ENCODE peak calls at places on chromosomes 4 and X, in ten cellular contexts. One of them, this sample, is unnamed.

GRCh38 chr4:35250771-35251170 is 993.5 kb downstream of the ARAP2 start:
- DNase-seq in fibroblast of pulmonary artery: no peak
- DNase-seq in lower lobe of right lung: no peak
- DNase-seq in upper lobe of right lung: no peak
- DNase-seq in transverse colon: no peak
- DNase-seq in right atrium auricular region: no peak
- DNase-seq in heart right ventricle: no peak
- DNase-seq in lower leg skin: no peak
- DNase-seq in glutamatergic neuron: no peak
- DNase-seq in GM06990: no peak
- DNase-seq in this sample: no peak

GRCh38 chr4:100149190-100149589 is 41.1 kb downstream of the DDIT4L start:
- DNase-seq in GM06990: no peak
- DNase-seq in fibroblast of pulmonary artery: no peak
- DNase-seq in lower lobe of right lung: no peak
- DNase-seq in lower leg skin: no peak
- DNase-seq in upper lobe of right lung: no peak
- DNase-seq in heart right ventricle: no peak
- DNase-seq in right atrium auricular region: no peak
- DNase-seq in transverse colon: no peak
- DNase-seq in glutamatergic neuron: no peak
- DNase-seq in this sample: no peak

GRCh38 chr4:179530953-179531352 is 2088.7 kb upstream of the AGA start:
- DNase-seq in GM06990: no peak
- DNase-seq in lower lobe of right lung: no peak
- DNase-seq in right atrium auricular region: no peak
- DNase-seq in lower leg skin: no peak
- DNase-seq in heart right ventricle: no peak
- DNase-seq in upper lobe of right lung: no peak
- DNase-seq in transverse colon: no peak
- DNase-seq in glutamatergic neuron: no peak
- DNase-seq in fibroblast of pulmonary artery: no peak
- DNase-seq in this sample: no peak

GRCh38 chr4:142960134-142960533 is 114.0 kb upstream of the INPP4B start:
- DNase-seq in right atrium auricular region: no peak
- DNase-seq in glutamatergic neuron: no peak
- DNase-seq in heart right ventricle: no peak
- DNase-seq in lower lobe of right lung: no peak
- DNase-seq in fibroblast of pulmonary artery: peak
- DNase-seq in GM06990: no peak
- DNase-seq in lower leg skin: no peak
- DNase-seq in transverse colon: no peak
- DNase-seq in upper lobe of right lung: no peak
- DNase-seq in this sample: no peak

GRCh38 chr4:138035781-138036258 is 206.3 kb downstream of the SLC7A11 start:
- DNase-seq in transverse colon: no peak
- DNase-seq in glutamatergic neuron: no peak
- DNase-seq in upper lobe of right lung: no peak
- DNase-seq in right atrium auricular region: no peak
- DNase-seq in lower leg skin: no peak
- DNase-seq in lower lobe of right lung: no peak
- DNase-seq in fibroblast of pulmonary artery: peak
- DNase-seq in heart right ventricle: peak
- DNase-seq in GM06990: peak
- DNase-seq in this sample: no peak

GRCh38 chrX:68018248-68019203 is 414.8 kb downstream of the OPHN1 start:
- DNase-seq in fibroblast of pulmonary artery: peak
- DNase-seq in GM06990: no peak
- DNase-seq in heart right ventricle: no peak
- DNase-seq in transverse colon: no peak
- DNase-seq in lower lobe of right lung: no peak
- DNase-seq in lower leg skin: no peak
- DNase-seq in glutamatergic neuron: peak
- DNase-seq in right atrium auricular region: no peak
- DNase-seq in upper lobe of right lung: no peak
- DNase-seq in this sample: no peak

GRCh38 chr4:92825186-92825715 is 521.5 kb downstream of the GRID2 start:
- DNase-seq in transverse colon: no peak
- DNase-seq in fibroblast of pulmonary artery: no peak
- DNase-seq in right atrium auricular region: no peak
- DNase-seq in glutamatergic neuron: no peak
- DNase-seq in heart right ventricle: no peak
- DNase-seq in lower leg skin: no peak
- DNase-seq in lower lobe of right lung: no peak
- DNase-seq in GM06990: no peak
- DNase-seq in upper lobe of right lung: no peak
- DNase-seq in this sample: no peak

GRCh38 chrX:134571831-134572230 is 86.4 kb downstream of the PLAC1 start:
- DNase-seq in lower lobe of right lung: no peak
- DNase-seq in lower leg skin: no peak
- DNase-seq in transverse colon: no peak
- DNase-seq in GM06990: no peak
- DNase-seq in upper lobe of right lung: no peak
- DNase-seq in heart right ventricle: no peak
- DNase-seq in right atrium auricular region: no peak
- DNase-seq in fibroblast of pulmonary artery: peak
- DNase-seq in glutamatergic neuron: no peak
- DNase-seq in this sample: no peak

GRCh38 chr4:112953295-112953694 is 96.2 kb upstream of the ANK2 start:
- DNase-seq in fibroblast of pulmonary artery: no peak
- DNase-seq in lower lobe of right lung: no peak
- DNase-seq in lower leg skin: no peak
- DNase-seq in glutamatergic neuron: no peak
- DNase-seq in GM06990: no peak
- DNase-seq in upper lobe of right lung: no peak
- DNase-seq in transverse colon: no peak
- DNase-seq in heart right ventricle: no peak
- DNase-seq in right atrium auricular region: no peak
- DNase-seq in this sample: no peak

GRCh38 chr4:112956458-112956857 is 93.0 kb upstream of the ANK2 start:
- DNase-seq in transverse colon: no peak
- DNase-seq in upper lobe of right lung: no peak
- DNase-seq in fibroblast of pulmonary artery: no peak
- DNase-seq in right atrium auricular region: no peak
- DNase-seq in GM06990: no peak
- DNase-seq in glutamatergic neuron: no peak
- DNase-seq in heart right ventricle: no peak
- DNase-seq in lower lobe of right lung: no peak
- DNase-seq in lower leg skin: no peak
- DNase-seq in this sample: no peak

GRCh38 chr4:112952301-112952700 is 97.2 kb upstream of the ANK2 start:
- DNase-seq in glutamatergic neuron: no peak
- DNase-seq in right atrium auricular region: no peak
- DNase-seq in transverse colon: no peak
- DNase-seq in heart right ventricle: no peak
- DNase-seq in upper lobe of right lung: no peak
- DNase-seq in fibroblast of pulmonary artery: no peak
- DNase-seq in lower lobe of right lung: no peak
- DNase-seq in GM06990: no peak
- DNase-seq in lower leg skin: no peak
- DNase-seq in this sample: no peak

GRCh38 chr4:112947616-112948015 is 101.8 kb upstream of the ANK2 start:
- DNase-seq in fibroblast of pulmonary artery: no peak
- DNase-seq in GM06990: no peak
- DNase-seq in upper lobe of right lung: no peak
- DNase-seq in right atrium auricular region: no peak
- DNase-seq in lower leg skin: no peak
- DNase-seq in heart right ventricle: no peak
- DNase-seq in lower lobe of right lung: no peak
- DNase-seq in transverse colon: no peak
- DNase-seq in glutamatergic neuron: no peak
- DNase-seq in this sample: no peak

DNA sequence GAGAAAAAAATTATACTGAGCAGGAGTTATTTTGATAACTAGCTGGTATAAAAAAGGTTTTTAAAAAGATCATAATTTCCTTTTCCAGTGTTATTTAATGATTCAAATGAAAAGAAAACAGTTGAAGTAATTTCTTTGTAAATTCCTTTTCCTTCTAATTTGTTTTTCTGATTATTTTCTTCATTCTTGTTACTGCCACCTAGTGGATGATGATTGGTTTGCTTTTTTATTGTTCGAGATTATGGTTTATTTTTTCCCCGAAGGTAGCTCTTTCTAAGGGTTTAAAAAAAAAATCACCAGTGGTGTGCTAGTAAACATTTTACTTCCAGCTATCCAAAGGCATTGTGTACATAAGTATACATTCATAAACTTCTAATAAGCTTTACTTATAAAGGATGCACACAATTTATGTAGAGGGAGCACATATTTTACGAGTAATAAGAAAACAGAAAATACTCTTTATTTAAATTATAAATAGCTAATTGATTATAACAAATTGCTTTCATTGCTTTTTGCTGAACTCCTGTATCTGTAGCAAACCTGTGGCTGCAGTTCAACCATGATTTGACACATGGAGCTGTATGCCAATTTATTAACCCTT is 98.0 kb upstream of the ANK2 start:
- DNase-seq in lower leg skin: no peak
- DNase-seq in glutamatergic neuron: no peak
- DNase-seq in right atrium auricular region: no peak
- DNase-seq in fibroblast of pulmonary artery: peak
- DNase-seq in upper lobe of right lung: no peak
- DNase-seq in GM06990: no peak
- DNase-seq in lower lobe of right lung: no peak
- DNase-seq in heart right ventricle: no peak
- DNase-seq in transverse colon: no peak
- DNase-seq in this sample: no peak
- TF ChIP-seq CTCF in lower leg skin: no peak
- TF ChIP-seq CTCF in glutamatergic neuron: peak
- TF ChIP-seq CTCF in right atrium auricular region: peak
- TF ChIP-seq CTCF in fibroblast of pulmonary artery: peak
- TF ChIP-seq CTCF in upper lobe of right lung: peak
- TF ChIP-seq CTCF in GM06990: peak
- TF ChIP-seq CTCF in lower lobe of right lung: peak
- TF ChIP-seq CTCF in heart right ventricle: peak
- TF ChIP-seq CTCF in transverse colon: peak
- TF ChIP-seq CTCF in this sample: peak

GRCh38 chr4:127586922-127587571 is 45.7 kb upstream of the INTU start:
- DNase-seq in GM06990: no peak
- DNase-seq in heart right ventricle: no peak
- DNase-seq in lower leg skin: no peak
- DNase-seq in right atrium auricular region: no peak
- DNase-seq in glutamatergic neuron: no peak
- DNase-seq in transverse colon: no peak
- DNase-seq in upper lobe of right lung: no peak
- DNase-seq in lower lobe of right lung: no peak
- DNase-seq in fibroblast of pulmonary artery: peak
- DNase-seq in this sample: no peak
- TF ChIP-seq CTCF in GM06990: peak
- TF ChIP-seq CTCF in heart right ventricle: peak
- TF ChIP-seq CTCF in lower leg skin: no peak
- TF ChIP-seq CTCF in right atrium auricular region: peak
- TF ChIP-seq CTCF in glutamatergic neuron: peak
- TF ChIP-seq CTCF in transverse colon: peak
- TF ChIP-seq CTCF in upper lobe of right lung: peak
- TF ChIP-seq CTCF in lower lobe of right lung: peak
- TF ChIP-seq CTCF in fibroblast of pulmonary artery: peak
- TF ChIP-seq CTCF in this sample: peak

GRCh38 chr4:173758132-173758531 is 228.1 kb upstream of the HAND2 start:
- DNase-seq in transverse colon: no peak
- DNase-seq in fibroblast of pulmonary artery: no peak
- DNase-seq in GM06990: no peak
- DNase-seq in lower leg skin: no peak
- DNase-seq in upper lobe of right lung: no peak
- DNase-seq in glutamatergic neuron: no peak
- DNase-seq in lower lobe of right lung: no peak
- DNase-seq in right atrium auricular region: no peak
- DNase-seq in heart right ventricle: no peak
- DNase-seq in this sample: no peak

GRCh38 chr4:173748353-173748752 is 218.3 kb upstream of the HAND2 start:
- DNase-seq in fibroblast of pulmonary artery: peak
- DNase-seq in lower leg skin: no peak
- DNase-seq in upper lobe of right lung: no peak
- DNase-seq in transverse colon: no peak
- DNase-seq in glutamatergic neuron: no peak
- DNase-seq in GM06990: no peak
- DNase-seq in lower lobe of right lung: no peak
- DNase-seq in right atrium auricular region: no peak
- DNase-seq in heart right ventricle: no peak
- DNase-seq in this sample: no peak

GRCh38 chr4:173747537-173748257 is 217.7 kb upstream of the HAND2 start:
- DNase-seq in lower lobe of right lung: no peak
- DNase-seq in fibroblast of pulmonary artery: no peak
- DNase-seq in transverse colon: no peak
- DNase-seq in glutamatergic neuron: no peak
- DNase-seq in upper lobe of right lung: no peak
- DNase-seq in heart right ventricle: no peak
- DNase-seq in right atrium auricular region: no peak
- DNase-seq in GM06990: no peak
- DNase-seq in lower leg skin: no peak
- DNase-seq in this sample: no peak

GRCh38 chr4:173753408-173753807 is 223.4 kb upstream of the HAND2 start:
- DNase-seq in fibroblast of pulmonary artery: no peak
- DNase-seq in glutamatergic neuron: no peak
- DNase-seq in GM06990: no peak
- DNase-seq in lower lobe of right lung: no peak
- DNase-seq in right atrium auricular region: no peak
- DNase-seq in transverse colon: no peak
- DNase-seq in upper lobe of right lung: no peak
- DNase-seq in lower leg skin: no peak
- DNase-seq in heart right ventricle: no peak
- DNase-seq in this sample: no peak

DNA sequence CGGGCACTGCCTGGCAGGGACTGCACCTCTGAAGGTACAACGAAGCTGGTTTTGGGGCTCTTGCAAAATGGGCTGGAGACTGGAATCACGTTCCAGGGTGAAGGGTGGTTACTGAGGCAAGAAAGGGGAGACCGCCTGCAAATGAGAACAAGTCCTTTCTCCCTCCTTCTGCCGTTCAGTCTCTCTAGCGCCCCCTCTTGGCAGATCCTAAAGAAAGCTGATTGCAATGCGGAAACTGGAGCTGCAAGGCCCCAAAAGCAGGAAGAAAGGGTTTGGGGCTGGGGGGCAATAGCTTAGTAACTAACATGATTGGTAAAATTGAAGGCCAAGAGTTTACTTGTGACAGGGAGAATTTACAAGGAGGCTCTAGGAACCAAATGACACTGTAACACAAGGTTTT is 222.6 kb upstream of the HAND2 start:
- DNase-seq in transverse colon: peak
- DNase-seq in glutamatergic neuron: peak
- DNase-seq in fibroblast of pulmonary artery: peak
- DNase-seq in GM06990: peak
- DNase-seq in right atrium auricular region: no peak
- DNase-seq in heart right ventricle: no peak
- DNase-seq in lower lobe of right lung: no peak
- DNase-seq in upper lobe of right lung: no peak
- DNase-seq in lower leg skin: no peak
- DNase-seq in this sample: no peak
- TF ChIP-seq CTCF in transverse colon: peak
- TF ChIP-seq CTCF in glutamatergic neuron: peak
- TF ChIP-seq CTCF in fibroblast of pulmonary artery: peak
- TF ChIP-seq CTCF in GM06990: peak
- TF ChIP-seq CTCF in right atrium auricular region: peak
- TF ChIP-seq CTCF in heart right ventricle: peak
- TF ChIP-seq CTCF in lower lobe of right lung: peak
- TF ChIP-seq CTCF in upper lobe of right lung: peak
- TF ChIP-seq CTCF in lower leg skin: no peak
- TF ChIP-seq CTCF in this sample: peak

GRCh38 chrX:53241558-53241957 is 16.6 kb upstream of the KDM5C start:
- DNase-seq in transverse colon: no peak
- DNase-seq in right atrium auricular region: no peak
- DNase-seq in GM06990: no peak
- DNase-seq in lower lobe of right lung: no peak
- DNase-seq in glutamatergic neuron: no peak
- DNase-seq in lower leg skin: no peak
- DNase-seq in upper lobe of right lung: no peak
- DNase-seq in heart right ventricle: no peak
- DNase-seq in fibroblast of pulmonary artery: no peak
- DNase-seq in this sample: peak

GRCh38 chrX:53242310-53242709 is 17.3 kb upstream of the KDM5C start:
- DNase-seq in transverse colon: no peak
- DNase-seq in right atrium auricular region: no peak
- DNase-seq in heart right ventricle: no peak
- DNase-seq in lower lobe of right lung: no peak
- DNase-seq in GM06990: no peak
- DNase-seq in glutamatergic neuron: no peak
- DNase-seq in upper lobe of right lung: no peak
- DNase-seq in lower leg skin: no peak
- DNase-seq in fibroblast of pulmonary artery: no peak
- DNase-seq in this sample: peak

GRCh38 chrX:53247928-53248327 is 22.9 kb upstream of the KDM5C start:
- DNase-seq in right atrium auricular region: no peak
- DNase-seq in upper lobe of right lung: no peak
- DNase-seq in lower leg skin: no peak
- DNase-seq in heart right ventricle: no peak
- DNase-seq in transverse colon: no peak
- DNase-seq in lower lobe of right lung: no peak
- DNase-seq in glutamatergic neuron: no peak
- DNase-seq in fibroblast of pulmonary artery: no peak
- DNase-seq in GM06990: no peak
- DNase-seq in this sample: peak

GRCh38 chrX:53246231-53246630 is 21.2 kb upstream of the KDM5C start:
- DNase-seq in right atrium auricular region: no peak
- DNase-seq in upper lobe of right lung: no peak
- DNase-seq in transverse colon: no peak
- DNase-seq in GM06990: no peak
- DNase-seq in heart right ventricle: no peak
- DNase-seq in glutamatergic neuron: no peak
- DNase-seq in lower leg skin: no peak
- DNase-seq in lower lobe of right lung: no peak
- DNase-seq in fibroblast of pulmonary artery: no peak
- DNase-seq in this sample: peak

DNA sequence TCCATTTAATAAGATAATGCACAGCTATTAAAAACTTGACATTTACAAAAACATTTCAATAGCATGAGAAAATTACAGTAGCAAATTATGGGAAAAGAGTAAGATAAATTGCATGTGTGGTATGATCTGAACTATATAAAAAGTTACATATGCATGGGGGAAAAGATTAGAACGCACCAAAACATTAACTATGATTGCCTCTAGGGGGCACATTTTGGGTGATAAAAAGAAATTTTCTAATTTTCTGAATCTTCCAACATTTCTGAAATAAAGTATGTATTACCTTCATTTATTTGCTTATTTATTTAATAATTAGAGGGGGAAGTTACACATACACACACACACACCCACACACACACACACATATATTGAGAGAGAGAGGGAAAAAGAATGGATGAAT is 19.6 kb upstream of the KDM5C start:
- DNase-seq in lower leg skin: no peak
- DNase-seq in GM06990: no peak
- DNase-seq in lower lobe of right lung: no peak
- DNase-seq in right atrium auricular region: no peak
- DNase-seq in transverse colon: no peak
- DNase-seq in heart right ventricle: no peak
- DNase-seq in glutamatergic neuron: no peak
- DNase-seq in upper lobe of right lung: no peak
- DNase-seq in fibroblast of pulmonary artery: no peak
- DNase-seq in this sample: no peak
- TF ChIP-seq CTCF in lower leg skin: no peak
- TF ChIP-seq CTCF in GM06990: peak
- TF ChIP-seq CTCF in lower lobe of right lung: no peak
- TF ChIP-seq CTCF in right atrium auricular region: peak
- TF ChIP-seq CTCF in transverse colon: no peak
- TF ChIP-seq CTCF in heart right ventricle: no peak
- TF ChIP-seq CTCF in glutamatergic neuron: peak
- TF ChIP-seq CTCF in upper lobe of right lung: peak
- TF ChIP-seq CTCF in fibroblast of pulmonary artery: peak
- TF ChIP-seq CTCF in this sample: peak